ENCODE peak calls at places on chromosomes 2 and 18, in five cellular contexts. G is Calu3, V is NCI-H1417, K is uterus, M is cardiac muscle cell. R is an unnamed sample.

GRCh38 chr2:141392517-141393213 is 738.2 kb downstream of the LRP1B start:
- DNase-seq in G (no peak), K (no peak), M (no peak), V (no peak), R (no peak)

GRCh38 chr18:12837747-12838146 is 46.3 kb downstream of the PTPN2 start:
- DNase-seq in M (no peak), G (no peak), V (no peak), K (no peak), R (no peak)

GRCh38 chr2:187576906-187577305 is 22.7 kb upstream of the TFPI start:
- DNase-seq in V (no peak), K (no peak), G (no peak), M (no peak), R (no peak)

GRCh38 chr2:191188550-191189093 is 37.8 kb upstream of the STAT4 start:
- DNase-seq in K (no peak), V (no peak), M (no peak), G (no peak), R (no peak)

GRCh38 chr18:64777561-64777960 is 628.7 kb upstream of the LINC00305 start:
- DNase-seq in M (no peak), V (no peak), G (no peak), K (no peak), R (no peak)

GRCh38 chr2:37869304-37869703 is 55.8 kb upstream of the RMDN2 start:
- DNase-seq in G (no peak), K (no peak), V (no peak), M (no peak), R (no peak)

GRCh38 chr2:18171191-18172139 is 293.0 kb downstream of the KCNS3 start:
- DNase-seq in V (no peak), M (no peak), K (no peak), G (no peak), R (peak; percentile 38)

GRCh38 chr2:96824079-96824870 is 8.2 kb downstream of the CNNM3 start:
- DNase-seq in M (peak; percentile 55), G (no peak), K (no peak), V (no peak), R (no peak)

GRCh38 chr2:237354930-237355329 is 59.0 kb downstream of the COL6A3 start:
- DNase-seq in V (no peak), G (no peak), K (no peak), M (no peak), R (no peak)

GRCh38 chr2:224217962-224218347 is 178.9 kb upstream of the SERPINE2 start:
- DNase-seq in K (no peak), G (no peak), V (no peak), M (no peak), R (no peak)